ENCODE peak calls at places on chromosomes 1 and 21, in four cellular contexts. G is GM06990, B is keratinocyte, N is osteoblast. T is an unnamed sample.
A peak's percentile ranks its signal among the peaks of the same experiment; 100 is the strongest.

GRCh38 chr1:213014642-213015041 is 1.0 kb downstream of the ANGEL2 start:
- DNase-seq in G (no peak), B (no peak), N (no peak), T (no peak)

GRCh38 chr1:231748744-231749143 is 122.2 kb downstream of the DISC1 start:
- DNase-seq in G (no peak), B (no peak), N (no peak), T (no peak)

GRCh38 chr1:11520531-11521233 is 41.7 kb downstream of the DISP3 start:
- DNase-seq in G (no peak), B (no peak), N (peak; percentile 77), T (no peak)

GRCh38 chr1:18157352-18157751 is 49.8 kb downstream of the IGSF21 start:
- DNase-seq in G (no peak), B (no peak), N (no peak), T (no peak)

GRCh38 chr21:43315244-43316137 is 111.4 kb downstream of the SIK1 start:
- DNase-seq in G (no peak), B (no peak), N (no peak), T (no peak)

GRCh38 chr1:10986525-10986890 is 25.9 kb upstream of the TARDBP start:
- DNase-seq in G (peak; percentile 59), B (no peak), N (no peak), T (peak; percentile 38)

GRCh38 chr1:226688056-226688748 is 50.9 kb downstream of the ITPKB start:
- DNase-seq in G (no peak), B (no peak), N (peak; percentile 55), T (no peak)

GRCh38 chr1:91809267-91809666 is 76.7 kb downstream of the TGFBR3 start:
- DNase-seq in G (no peak), B (no peak), N (no peak), T (no peak)

GRCh38 chr1:192749349-192749748 is 59.5 kb upstream of the RGS2 start:
- DNase-seq in G (no peak), B (no peak), N (no peak), T (no peak)

GRCh38 chr1:109799445-109799844 is 35.7 kb upstream of the EPS8L3 start:
- DNase-seq in G (no peak), B (no peak), N (no peak), T (no peak)

GRCh38 chr1:208369658-208370057 is 125.5 kb upstream of the PLXNA2 start:
- DNase-seq in G (no peak), B (no peak), N (no peak), T (no peak)

GRCh38 chr1:30422251-30422650 is 301.1 kb downstream of the MATN1 start:
- DNase-seq in G (no peak), B (no peak), N (no peak), T (no peak)

GRCh38 chr1:219264557-219264956 is 90.9 kb downstream of the LYPLAL1 start:
- DNase-seq in G (no peak), B (no peak), N (no peak), T (no peak)

GRCh38 chr1:229230136-229230892 is 40.6 kb upstream of the RAB4A start:
- DNase-seq in G (peak; percentile 44), B (no peak), N (no peak), T (no peak)

GRCh38 chr1:225694151-225694603 is 41.3 kb upstream of the ENAH start:
- DNase-seq in G (no peak), B (no peak), N (no peak), T (no peak)

GRCh38 chr1:210448293-210448892 is 119.7 kb downstream of the HHAT start:
- DNase-seq in G (no peak), B (no peak), N (peak; percentile 77), T (no peak)

GRCh38 chr1:11470912-11471311 is 8.0 kb upstream of the DISP3 start:
- DNase-seq in G (no peak), B (no peak), N (no peak), T (no peak)

GRCh38 chr1:8318436-8318835 is 522 bp downstream of the SLC45A1 start:
- DNase-seq in G (no peak), B (no peak), N (no peak), T (no peak)

GRCh38 chr1:111660204-111661150 is 40.9 kb downstream of the RAP1A start:
- DNase-seq in G (no peak), B (no peak), N (peak; percentile 69), T (peak; percentile 13)

GRCh38 chr1:32724678-32725594 is 22.4 kb upstream of the SYNC start:
- DNase-seq in G (no peak), B (peak; percentile 88), N (peak; percentile 98), T (no peak)

GRCh38 chr1:104702731-104703130 is 953.0 kb downstream of the AMY1C start:
- DNase-seq in G (no peak), B (no peak), N (no peak), T (no peak)

GRCh38 chr21:14879458-14879857 is 185.3 kb downstream of the NRIP1 start:
- DNase-seq in G (peak; percentile 16), B (no peak), N (no peak), T (no peak)

DNA sequence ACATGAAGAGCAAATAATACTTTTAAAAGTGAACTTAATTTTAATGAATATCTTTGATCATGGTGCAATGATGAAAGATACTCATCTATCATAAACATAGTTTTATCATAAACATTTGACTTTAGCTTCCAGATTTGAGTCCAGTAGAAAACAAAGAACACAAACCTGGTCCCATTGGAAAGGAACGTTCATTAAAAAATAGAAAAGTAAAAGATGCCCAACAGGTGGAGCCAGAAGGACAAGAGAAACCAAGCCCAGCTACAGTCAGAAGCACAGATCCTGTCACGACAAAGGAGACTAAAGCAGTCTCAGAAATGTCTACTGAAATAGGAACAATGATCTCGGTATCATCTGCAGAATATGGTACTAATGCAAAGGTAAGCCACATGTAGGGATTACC is 55.6 kb upstream of the MYOCOS start:
- DNase-seq in G (no peak), B (no peak), N (no peak), T (no peak)
- H3K4me3 ChIP-seq in G (no peak overlapping the region), B (no peak overlapping the region), N (no peak overlapping the region), T (no peak overlapping the region)

DNA sequence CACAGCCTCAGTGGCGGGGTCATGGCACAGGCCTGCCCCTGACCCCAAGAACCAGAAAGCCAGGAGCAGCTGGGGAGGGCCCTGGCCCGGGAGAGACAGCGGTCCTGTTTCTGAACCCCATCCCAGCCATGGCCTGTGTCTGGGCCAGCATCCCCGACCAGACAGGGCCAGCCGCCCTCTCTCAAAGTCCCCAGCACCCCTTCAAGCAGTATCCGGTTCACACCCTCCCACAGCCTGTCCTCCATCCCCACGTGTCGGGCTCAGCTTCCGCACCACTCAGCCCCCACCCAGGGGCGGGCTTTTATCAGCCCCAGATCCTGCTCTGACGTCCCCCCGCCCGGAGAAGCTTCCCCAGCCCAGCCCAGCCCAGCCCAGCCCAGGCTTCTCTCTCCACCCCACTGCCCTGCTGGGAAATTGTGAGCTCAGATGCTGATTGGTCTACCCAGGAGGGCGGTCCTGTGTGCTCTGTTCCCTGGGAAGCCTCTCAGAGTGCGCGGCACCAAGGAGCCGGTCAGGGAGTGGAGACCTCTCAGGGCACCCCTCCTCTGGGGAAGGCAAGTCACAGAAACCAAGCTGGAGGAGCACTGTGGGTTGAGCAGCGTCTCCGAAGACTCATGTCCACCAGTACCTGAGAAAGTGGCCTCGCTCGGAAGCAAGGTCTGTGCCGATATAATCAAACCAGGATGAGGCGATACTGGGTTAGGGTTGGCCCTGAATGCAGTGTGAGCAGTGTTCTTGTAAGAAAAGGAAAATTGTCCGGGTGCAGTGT is 4.7 kb upstream of the FAAP20 start:
- DNase-seq in G (peak; percentile 68), B (no peak), N (peak; percentile 100), T (peak; percentile 34)
- TF ChIP-seq CTCF in G (no peak), B (no peak), N (no peak), T (no peak)

GRCh38 chr1:35650416-35650815 is 9.1 kb upstream of the PSMB2 start:
- DNase-seq in G (no peak), B (no peak), N (no peak), T (no peak)
- H3K4me3 ChIP-seq in G (no peak overlapping the region), B (no peak overlapping the region), N (no peak overlapping the region), T (no peak overlapping the region)

GRCh38 chr21:33815153-33815707 is 100.4 kb downstream of the ATP5PO start:
- DNase-seq in G (no peak), B (no peak), N (no peak), T (no peak)
- TF ChIP-seq CTCF in G (no peak), B (no peak), N (no peak), T (no peak)

GRCh38 chr1:41582851-41583657 is 98.6 kb upstream of the EDN2 start:
- DNase-seq in G (no peak), B (no peak), N (no peak), T (no peak)

GRCh38 chr1:41583658-41584570 is 99.4 kb upstream of the EDN2 start:
- DNase-seq in G (no peak), B (no peak), N (no peak), T (no peak)

GRCh38 chr1:41581216-41582003 is 96.9 kb upstream of the EDN2 start:
- DNase-seq in G (no peak), B (no peak), N (no peak), T (no peak)

GRCh38 chr1:41582004-41582325 is 97.5 kb upstream of the EDN2 start:
- DNase-seq in G (no peak), B (no peak), N (no peak), T (no peak)

GRCh38 chr1:41582351-41582750 is 97.9 kb upstream of the EDN2 start:
- DNase-seq in G (no peak), B (no peak), N (no peak), T (no peak)
- H3K4me3 ChIP-seq in G (no peak overlapping the region), B (no peak overlapping the region), N (no peak overlapping the region), T (no peak overlapping the region)